ENCODE peak calls at places on chromosomes 12 and 14, in ten cellular contexts. I, U, J, O, X, L, H, V, P and S are unnamed samples.

GRCh38 chr14:70585221-70585620 is 15.2 kb downstream of the MED6 start:
- DNase-seq in I (peak), U (no peak), J (no peak), O (no peak), X (no peak), L (no peak), H (peak), V (no peak), P (no peak), S (no peak)

GRCh38 chr14:76203086-76204001 is 51.6 kb downstream of the GPATCH2L start:
- DNase-seq in I (peak), U (peak), J (peak), O (no peak), X (no peak), L (peak), H (no peak), V (peak), P (no peak), S (no peak)

GRCh38 chr12:81668475-81668874 is 90.7 kb downstream of the PPFIA2 start:
- DNase-seq in I (peak), U (peak), J (peak), O (no peak), X (no peak), L (no peak), H (no peak), V (no peak), P (no peak), S (no peak)

GRCh38 chr14:57863471-57863870 is 2.4 kb downstream of the SLC35F4 start:
- DNase-seq in I (no peak), U (no peak), J (no peak), O (no peak), X (no peak), L (no peak), H (no peak), V (no peak), P (no peak), S (no peak)

GRCh38 chr12:84922721-84923120 is 10.1 kb upstream of the SLC6A15 start:
- DNase-seq in I (peak), U (no peak), J (no peak), O (no peak), X (no peak), L (no peak), H (no peak), V (peak), P (no peak), S (no peak)

GRCh38 chr14:89911018-89911919 is 43.3 kb downstream of the EFCAB11 start:
- DNase-seq in I (peak), U (peak), J (peak), O (no peak), X (no peak), L (no peak), H (peak), V (peak), P (no peak), S (no peak)

GRCh38 chr14:75258079-75258802 is 20.4 kb upstream of the FOS start:
- DNase-seq in I (no peak), U (no peak), J (no peak), O (no peak), X (no peak), L (peak), H (no peak), V (peak), P (peak), S (peak)

GRCh38 chr12:12718382-12718761 is 1.2 kb downstream of the CDKN1B start:
- DNase-seq in I (no peak), U (no peak), J (no peak), O (no peak), X (no peak), L (no peak), H (no peak), V (no peak), P (no peak), S (no peak)

GRCh38 chr14:95196268-95196667 is 38.9 kb upstream of the DICER1 start:
- DNase-seq in I (peak), U (no peak), J (peak), O (no peak), X (no peak), L (no peak), H (peak), V (no peak), P (no peak), S (peak)

GRCh38 chr12:53064613-53065415 is 14.4 kb downstream of the SPRYD3 start:
- DNase-seq in I (no peak), U (no peak), J (no peak), O (no peak), X (no peak), L (peak), H (no peak), V (no peak), P (peak), S (no peak)

GRCh38 chr12:44589697-44590096 is 286.4 kb downstream of the NELL2 start:
- DNase-seq in I (peak), U (no peak), J (no peak), O (no peak), X (no peak), L (no peak), H (no peak), V (no peak), P (no peak), S (no peak)

GRCh38 chr14:75548544-75548943 is 26.3 kb downstream of the BATF start:
- DNase-seq in I (peak), U (no peak), J (no peak), O (no peak), X (no peak), L (no peak), H (no peak), V (peak), P (no peak), S (no peak)

GRCh38 chr12:111270773-111271172 is 98.1 kb downstream of the PHETA1 start:
- DNase-seq in I (peak), U (no peak), J (no peak), O (no peak), X (no peak), L (no peak), H (peak), V (peak), P (no peak), S (no peak)

GRCh38 chr14:90140298-90140955 is 78.6 kb downstream of the KCNK13 start:
- DNase-seq in I (peak), U (no peak), J (no peak), O (no peak), X (no peak), L (no peak), H (peak), V (no peak), P (no peak), S (no peak)

GRCh38 chr12:109736552-109737108 is 23.0 kb downstream of the FAM222A start:
- DNase-seq in I (no peak), U (no peak), J (no peak), O (peak), X (peak), L (peak), H (peak), V (peak), P (peak), S (no peak)

GRCh38 chr12:110741795-110742717 is 635 bp downstream of the PPP1CC start:
- DNase-seq in I (peak), U (no peak), J (peak), O (no peak), X (no peak), L (peak), H (peak), V (no peak), P (no peak), S (peak)

GRCh38 chr12:32824596-32824995 is 68.9 kb upstream of the YARS2 start:
- DNase-seq in I (no peak), U (no peak), J (no peak), O (no peak), X (no peak), L (no peak), H (no peak), V (no peak), P (no peak), S (no peak)

GRCh38 chr12:120199595-120200306 is 1.2 kb downstream of the RPLP0 start:
- DNase-seq in I (peak), U (peak), J (peak), O (no peak), X (no peak), L (peak), H (no peak), V (peak), P (no peak), S (no peak)

GRCh38 chr14:101824339-101824727 is 62.8 kb downstream of the PPP2R5C start:
- DNase-seq in I (no peak), U (no peak), J (peak), O (no peak), X (no peak), L (no peak), H (no peak), V (no peak), P (no peak), S (no peak)
- H3K4me3 ChIP-seq in I (no peak), U (no peak), J (peak), O (no peak), X (peak), L (no peak), H (no peak), V (no peak), P (no peak), S (peak)

GRCh38 chr12:103495783-103496456 is at the start of gene C12orf42:
- DNase-seq in I (peak), U (no peak), J (peak), O (no peak), X (no peak), L (no peak), H (peak), V (peak), P (no peak), S (no peak)

GRCh38 chr12:103495158-103495782 is 498 bp downstream of the C12orf42 start:
- DNase-seq in I (no peak), U (no peak), J (peak), O (peak), X (no peak), L (no peak), H (peak), V (no peak), P (no peak), S (no peak)

GRCh38 chr12:103498990-103499389 is 3.2 kb upstream of the C12orf42 start:
- DNase-seq in I (no peak), U (no peak), J (peak), O (no peak), X (no peak), L (no peak), H (no peak), V (no peak), P (no peak), S (no peak)

GRCh38 chr12:103494388-103494787 is 1.4 kb downstream of the C12orf42 start:
- DNase-seq in I (no peak), U (no peak), J (no peak), O (no peak), X (no peak), L (no peak), H (no peak), V (no peak), P (no peak), S (no peak)

GRCh38 chr12:103493199-103493598 is 2.6 kb downstream of the C12orf42 start:
- DNase-seq in I (no peak), U (no peak), J (no peak), O (no peak), X (no peak), L (no peak), H (no peak), V (no peak), P (no peak), S (no peak)
- TF ChIP-seq CTCF in I (no peak), U (no peak), J (no peak), O (no peak), X (no peak), L (no peak), H (no peak), V (no peak), P (no peak), S (no peak)

GRCh38 chr12:64186789-64187188 is 35.3 kb downstream of the KICS2 start:
- DNase-seq in I (peak), U (no peak), J (peak), O (no peak), X (no peak), L (no peak), H (no peak), V (no peak), P (no peak), S (no peak)
- H3K4me3 ChIP-seq in I (peak), U (no peak), J (no peak), O (no peak), X (no peak), L (no peak), H (no peak), V (no peak), P (no peak), S (no peak)

GRCh38 chr12:188910-189621 is 24.9 kb downstream of the SLC6A12 start:
- DNase-seq in I (peak), U (no peak), J (peak), O (peak), X (peak), L (no peak), H (peak), V (peak), P (no peak), S (no peak)
- TF ChIP-seq CTCF in I (peak), U (peak), J (peak), O (peak), X (peak), L (peak), H (peak), V (peak), P (peak), S (peak)

DNA sequence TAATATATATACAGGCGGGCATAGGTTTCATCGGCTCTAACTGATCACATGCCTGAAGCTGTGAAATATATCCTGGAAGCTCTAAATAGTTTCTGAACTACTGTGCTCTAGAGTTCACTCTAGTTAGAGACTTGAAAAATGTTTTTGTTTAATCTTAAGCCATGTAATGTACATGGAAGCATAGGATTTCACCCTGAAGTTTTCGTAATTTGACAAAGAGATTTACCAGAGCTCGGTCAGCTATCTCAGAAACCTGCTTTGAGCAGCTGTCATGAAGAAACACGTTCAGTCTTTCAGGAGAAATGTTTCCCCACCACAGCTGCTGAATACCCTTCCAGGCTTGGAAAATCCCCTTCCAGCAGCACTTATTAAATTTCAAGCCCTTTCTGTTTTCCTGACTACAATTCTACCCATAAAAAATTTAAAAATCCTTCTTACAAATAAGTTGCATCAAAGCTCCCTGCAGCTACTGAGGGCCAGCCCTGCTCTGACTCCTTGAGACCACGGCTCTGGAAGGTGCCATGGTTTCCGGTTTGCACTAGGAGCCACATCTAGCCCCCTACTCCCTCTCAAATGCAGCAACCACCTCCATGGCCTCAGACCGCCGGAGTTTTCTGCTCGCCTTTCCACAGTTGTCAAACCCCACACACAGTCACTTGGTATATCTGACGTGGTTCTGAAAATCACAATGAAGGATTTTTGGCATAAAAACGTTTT is 29.9 kb downstream of the P2RX4 start:
- DNase-seq in I (no peak), U (no peak), J (no peak), O (no peak), X (no peak), L (no peak), H (no peak), V (no peak), P (no peak), S (no peak)
- H3K4me3 ChIP-seq in I (no peak), U (no peak), J (no peak), O (no peak), X (peak), L (no peak), H (no peak), V (peak), P (peak), S (peak)

GRCh38 chr12:89016970-89017778 is 335.1 kb downstream of the DUSP6 start:
- DNase-seq in I (peak), U (no peak), J (peak), O (no peak), X (peak), L (peak), H (peak), V (peak), P (no peak), S (no peak)
- TF ChIP-seq CTCF in I (peak), U (peak), J (peak), O (peak), X (peak), L (peak), H (peak), V (peak), P (peak), S (peak)

GRCh38 chr12:114701553-114701952 is 17.6 kb upstream of the TBX3 start:
- DNase-seq in I (no peak), U (no peak), J (no peak), O (no peak), X (no peak), L (no peak), H (no peak), V (no peak), P (no peak), S (no peak)

GRCh38 chr12:114698566-114699163 is 14.7 kb upstream of the TBX3 start:
- DNase-seq in I (no peak), U (no peak), J (no peak), O (no peak), X (no peak), L (no peak), H (peak), V (no peak), P (no peak), S (no peak)

GRCh38 chr12:114701104-114701414 is 17.1 kb upstream of the TBX3 start:
- DNase-seq in I (no peak), U (no peak), J (no peak), O (no peak), X (no peak), L (no peak), H (no peak), V (no peak), P (no peak), S (no peak)

GRCh38 chr12:114702462-114702861 is 18.5 kb upstream of the TBX3 start:
- DNase-seq in I (no peak), U (no peak), J (no peak), O (no peak), X (no peak), L (no peak), H (no peak), V (no peak), P (no peak), S (no peak)

GRCh38 chr12:114700392-114701103 is 16.6 kb upstream of the TBX3 start:
- DNase-seq in I (no peak), U (no peak), J (no peak), O (no peak), X (no peak), L (no peak), H (no peak), V (no peak), P (no peak), S (no peak)
- H3K4me3 ChIP-seq in I (no peak), U (no peak), J (no peak), O (no peak), X (no peak), L (no peak), H (peak), V (no peak), P (no peak), S (no peak)